ENCODE peak calls at places on chromosomes 16 and 17, in four cellular contexts. U is PC-3, O is H9, X is AG09319. D is an unnamed sample.

GRCh38 chr17:62674363-62674739 is 46.9 kb downstream of the MRC2 start:
- DNase-seq in U (no peak), O (no peak), X (no peak), D (no peak)

GRCh38 chr16:54484700-54485099 is 198.1 kb upstream of the IRX3 start:
- DNase-seq in U (no peak), O (no peak), X (no peak), D (no peak)

GRCh38 chr17:82942166-82943130 is 102.6 kb upstream of the ZNF750 start:
- DNase-seq in U (no peak), O (no peak), X (no peak), D (no peak)

GRCh38 chr17:40467281-40467867 is 24.1 kb downstream of the IGFBP4 start:
- DNase-seq in U (no peak), O (no peak), X (no peak), D (no peak)

GRCh38 chr17:77999413-78000173 is 41.1 kb downstream of the TNRC6C start:
- DNase-seq in U (no peak), O (no peak), X (no peak), D (no peak)

GRCh38 chr17:27807567-27808470 is 7.5 kb upstream of the NOS2 start:
- DNase-seq in U (no peak), O (no peak), X (no peak), D (peak; percentile 20)

GRCh38 chr16:58375386-58375785 is 16.9 kb upstream of the GINS3 start:
- DNase-seq in U (no peak), O (no peak), X (no peak), D (no peak)

GRCh38 chr17:15112881-15113617 is 152.1 kb downstream of the PMP22 start:
- DNase-seq in U (no peak), O (no peak), X (no peak), D (no peak)

GRCh38 chr17:74605361-74605760 is 13.3 kb upstream of the CD300LD start:
- DNase-seq in U (peak; percentile 85), O (no peak), X (peak; percentile 24), D (no peak)

GRCh38 chr17:1137465-1137894 is 42.3 kb downstream of the ABR start:
- DNase-seq in U (no peak), O (no peak), X (no peak), D (no peak)

GRCh38 chr17:48555183-48555615 is 10.3 kb upstream of the HOXB2 start:
- DNase-seq in U (peak; percentile 72), O (no peak), X (no peak), D (no peak)

GRCh38 chr16:16016388-16016964 is 67.1 kb downstream of the ABCC1 start:
- DNase-seq in U (no peak), O (no peak), X (no peak), D (no peak)

GRCh38 chr17:78725448-78726021 is 56.5 kb downstream of the CYTH1 start:
- DNase-seq in U (no peak), O (no peak), X (no peak), D (no peak)

GRCh38 chr17:61352408-61352770 is 47.3 kb upstream of the TBX2 start:
- DNase-seq in U (no peak), O (no peak), X (no peak), D (no peak)

GRCh38 chr16:50282010-50282538 is 15.7 kb downstream of the ADCY7 start:
- DNase-seq in U (no peak), O (no peak), X (no peak), D (no peak)

GRCh38 chr17:36665417-36665816 is 64.0 kb downstream of the MRM1 start:
- DNase-seq in U (peak; percentile 9), O (no peak), X (no peak), D (peak; percentile 63)

GRCh38 chr16:2365895-2366294 is 25.4 kb upstream of the ABCA3 start:
- DNase-seq in U (no peak), O (no peak), X (peak; percentile 1), D (no peak)

GRCh38 chr17:42422958-42423712 is at the start of gene CAVIN1:
- DNase-seq in U (no peak), O (peak; percentile 99), X (peak; percentile 99), D (peak; percentile 88)

GRCh38 chr17:81061027-81061426 is 26.1 kb downstream of the BAIAP2 start:
- DNase-seq in U (no peak), O (no peak), X (no peak), D (no peak)

GRCh38 chr17:75081611-75082540 is 5.9 kb upstream of the SLC16A5 start:
- DNase-seq in U (no peak), O (no peak), X (no peak), D (no peak)

GRCh38 chr17:75723201-75723930 is 2.1 kb downstream of the ITGB4 start:
- DNase-seq in U (peak; percentile 87), O (no peak), X (no peak), D (peak; percentile 83)

GRCh38 chr16:17304124-17304813 is 166.5 kb downstream of the XYLT1 start:
- DNase-seq in U (peak; percentile 22), O (no peak), X (no peak), D (peak; percentile 72)

GRCh38 chr16:82061861-82062525 is 26.9 kb downstream of the HSD17B2 start:
- DNase-seq in U (peak; percentile 37), O (peak; percentile 30), X (no peak), D (peak; percentile 59)

GRCh38 chr16:88387941-88388627 is 5.3 kb downstream of the ZNF469 start:
- DNase-seq in U (peak; percentile 81), O (no peak), X (no peak), D (peak; percentile 96)

GRCh38 chr17:82804442-82805191 is 35.2 kb downstream of the ZNF750 start:
- DNase-seq in U (no peak), O (no peak), X (no peak), D (no peak)

GRCh38 chr16:86971251-86971650 is 345.9 kb downstream of the C16orf95 start:
- DNase-seq in U (no peak), O (no peak), X (no peak), D (no peak)

GRCh38 chr16:8963825-8964441 is at the start of gene USP7:
- DNase-seq in U (peak; percentile 84), O (peak; percentile 81), X (peak; percentile 73), D (peak; percentile 97)

GRCh38 chr17:9101356-9101755 is 80.0 kb downstream of the NTN1 start:
- DNase-seq in U (no peak), O (no peak), X (no peak), D (no peak)

GRCh38 chr17:72422204-72422504 is 301.3 kb downstream of the SOX9 start:
- DNase-seq in U (no peak), O (no peak), X (no peak), D (no peak)

GRCh38 chr16:21276090-21276489 is 2.0 kb downstream of the CRYM start:
- DNase-seq in U (no peak), O (no peak), X (no peak), D (no peak)

GRCh38 chr16:87667946-87668345 is 65.6 kb downstream of the JPH3 start:
- DNase-seq in U (no peak), O (no peak), X (no peak), D (no peak)

GRCh38 chr17:16945513-16946201 is 26.3 kb downstream of the TNFRSF13B start:
- DNase-seq in U (no peak), O (peak; percentile 80), X (no peak), D (no peak)

GRCh38 chr17:71511266-71511995 is 609.4 kb upstream of the SOX9 start:
- DNase-seq in U (no peak), O (no peak), X (no peak), D (no peak)

GRCh38 chr17:8724451-8724850 is 20.2 kb downstream of the CCDC42 start:
- DNase-seq in U (no peak), O (no peak), X (no peak), D (no peak)

GRCh38 chr16:85819711-85820110 is 20.2 kb downstream of the COX4I1 start:
- DNase-seq in U (no peak), O (no peak), X (no peak), D (no peak)

GRCh38 chr16:4880006-4880580 is 32.8 kb downstream of the UBN1 start:
- DNase-seq in U (no peak), O (no peak), X (no peak), D (no peak)
- TF ChIP-seq CTCF in U (no peak), O (no peak), X (no peak), D (no peak)

GRCh38 chr16:75555707-75556512 is at the start of gene TMEM231:
- DNase-seq in U (peak; percentile 83), O (peak; percentile 96), X (peak; percentile 66), D (peak; percentile 98)

GRCh38 chr16:75552951-75553350 is 3.1 kb downstream of the TMEM231 start:
- DNase-seq in U (no peak), O (no peak), X (no peak), D (no peak)

GRCh38 chr16:75546293-75546692 is 9.8 kb downstream of the TMEM231 start:
- DNase-seq in U (no peak), O (no peak), X (no peak), D (no peak)

GRCh38 chr16:75555213-75555706 is 792 bp downstream of the TMEM231 start:
- DNase-seq in U (peak; percentile 88), O (peak; percentile 94), X (peak; percentile 55), D (peak; percentile 88)

DNA sequence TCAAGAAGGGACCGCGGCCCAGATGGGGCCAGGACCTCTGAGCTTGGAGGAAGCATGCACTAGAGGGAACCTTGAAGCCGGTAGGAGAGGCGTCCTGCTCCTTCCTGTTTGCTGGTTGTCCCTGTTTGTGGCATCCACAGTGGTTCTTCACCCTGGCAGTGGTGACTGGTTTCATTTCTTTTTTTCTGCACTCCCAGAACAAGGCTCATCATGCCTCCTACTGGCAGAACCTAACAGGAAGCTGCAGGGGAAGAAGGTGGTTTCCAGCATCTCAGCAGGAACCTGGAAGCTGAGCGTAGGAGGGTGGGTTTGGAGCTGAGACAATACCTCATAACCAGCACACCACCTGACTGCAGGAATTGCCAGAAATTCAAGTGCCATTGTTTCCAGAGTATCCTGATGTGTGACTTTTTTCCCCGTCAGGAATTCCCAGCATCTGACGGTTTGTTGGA is 5.8 kb downstream of the TMEM231 start:
- DNase-seq in U (peak; percentile 33), O (peak; percentile 82), X (no peak), D (peak; percentile 43)
- TF ChIP-seq CTCF in U (peak; percentile 47), O (peak; percentile 78), X (peak; percentile 35), D (peak; percentile 29)

GRCh38 chr16:67395458-67396158 is 2.3 kb upstream of the TPPP3 start:
- DNase-seq in U (no peak), O (no peak), X (no peak), D (peak; percentile 43)

GRCh38 chr16:67395105-67395457 is 1.8 kb upstream of the TPPP3 start:
- DNase-seq in U (no peak), O (no peak), X (no peak), D (no peak)

GRCh38 chr16:67397451-67397801 is 4.1 kb upstream of the TPPP3 start:
- DNase-seq in U (no peak), O (no peak), X (no peak), D (no peak)

GRCh38 chr16:67396775-67397450 is 3.6 kb upstream of the TPPP3 start:
- DNase-seq in U (no peak), O (no peak), X (no peak), D (no peak)

DNA sequence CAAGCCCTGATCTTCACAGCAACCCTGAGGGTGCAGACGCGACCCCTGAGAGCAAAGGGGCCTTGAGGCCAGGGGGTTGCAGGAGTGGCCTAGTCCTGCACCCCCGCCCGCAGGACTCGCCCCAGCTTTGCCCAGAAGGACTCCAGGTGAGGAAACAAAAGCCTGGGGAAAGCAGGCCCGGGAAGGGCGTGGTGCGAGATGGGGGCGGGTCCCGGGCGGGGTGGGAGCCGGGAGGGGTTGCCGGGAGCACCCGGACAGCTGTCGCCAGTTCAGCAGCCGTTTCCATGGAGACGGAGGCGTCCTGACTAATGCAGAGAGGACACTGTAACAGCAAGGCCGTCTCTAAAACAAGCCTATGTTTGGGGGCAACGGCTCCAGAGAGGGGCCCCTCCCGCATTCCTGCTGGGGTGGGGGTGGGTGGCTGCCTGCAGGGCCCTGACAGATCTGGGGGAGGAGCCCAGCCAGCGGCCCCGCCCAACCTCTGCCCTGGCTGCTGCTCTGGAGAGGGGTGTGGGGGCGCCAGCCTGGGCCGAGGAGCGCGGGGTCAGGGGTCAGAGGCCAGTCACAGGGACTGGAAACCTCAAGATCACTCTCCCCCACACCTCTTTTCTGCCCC is 3.0 kb upstream of the TPPP3 start:
- DNase-seq in U (peak; percentile 70), O (peak; percentile 95), X (no peak), D (peak; percentile 92)
- TF ChIP-seq CTCF in U (no peak), O (no peak), X (no peak), D (no peak)

GRCh38 chr16:30972872-30973271 is 12.1 kb upstream of the HSD3B7 start:
- DNase-seq in U (no peak), O (no peak), X (no peak), D (no peak)
- TF ChIP-seq CTCF in U (no peak), O (peak; percentile 43), X (peak; percentile 4), D (no peak)

D was measured in Calu3.